ENCODE peak calls at places on chromosome 7, in four cellular contexts. Z is AG04450, P is aorta, U is Peyer's patch. E is an unnamed sample.

GRCh38 chr7:12703881-12704280 is 16.4 kb downstream of the ARL4A start:
- DNase-seq in P (no peak), U (no peak), Z (no peak), E (no peak)

GRCh38 chr7:122305475-122306319 is 1.1 kb upstream of the FEZF1 start:
- DNase-seq in P (peak; percentile 25), U (no peak), Z (no peak), E (no peak)

GRCh38 chr7:75969182-75969581 is 25.2 kb downstream of the TMEM120A start:
- DNase-seq in U (no peak), Z (no peak), P (peak; percentile 44), E (no peak)

GRCh38 chr7:1849351-1849951 is 179.4 kb downstream of the ELFN1 start:
- DNase-seq in P (peak; percentile 43), Z (no peak), U (no peak), E (no peak)

GRCh38 chr7:151389768-151390593 is 19.9 kb downstream of the WDR86 start:
- DNase-seq in P (peak; percentile 34), Z (no peak), U (no peak), E (no peak)

GRCh38 chr7:134885967-134886352 is 100.3 kb upstream of the AGBL3 start:
- DNase-seq in U (no peak), Z (peak; percentile 66), P (no peak), E (no peak)

GRCh38 chr7:25965405-25966123 is 186.4 kb upstream of the NFE2L3 start:
- DNase-seq in P (no peak), Z (no peak), U (no peak), E (peak; percentile 38)

GRCh38 chr7:152709307-152710133 is 33.6 kb upstream of the XRCC2 start:
- DNase-seq in U (no peak), Z (no peak), P (no peak), E (no peak)

GRCh38 chr7:155216475-155217272 is 81.0 kb upstream of the INSIG1 start:
- DNase-seq in Z (no peak), U (no peak), P (no peak), E (no peak)

GRCh38 chr7:43211693-43212092 is 99.2 kb downstream of the HECW1 start:
- DNase-seq in P (no peak), Z (no peak), U (no peak), E (no peak)

GRCh38 chr7:15175103-15175502 is 272.6 kb upstream of the DGKB start:
- DNase-seq in U (no peak), Z (no peak), P (no peak), E (no peak)

GRCh38 chr7:27095897-27096755 is at the start of gene HOXA1:
- DNase-seq in P (peak; percentile 92), Z (peak; percentile 90), U (peak; percentile 93), E (peak; percentile 57)

GRCh38 chr7:27141138-27141537 is 2.3 kb downstream of the HOXA5 start:
- DNase-seq in U (no peak), P (no peak), Z (no peak), E (no peak)

GRCh38 chr7:83947260-83947659 is 247.3 kb downstream of the SEMA3A start:
- DNase-seq in Z (no peak), U (no peak), P (no peak), E (peak; percentile 11)

GRCh38 chr7:12712236-12712635 is 24.8 kb downstream of the ARL4A start:
- DNase-seq in Z (no peak), P (no peak), U (no peak), E (no peak)

GRCh38 chr7:84025332-84025927 is 169.2 kb downstream of the SEMA3A start:
- DNase-seq in P (peak; percentile 43), Z (peak; percentile 84), U (no peak), E (peak; percentile 14)

GRCh38 chr7:140621326-140622035 is 19.1 kb downstream of the DENND2A start:
- DNase-seq in Z (no peak), P (no peak), U (no peak), E (no peak)

GRCh38 chr7:25360471-25360870 is 132.2 kb upstream of the NPVF start:
- DNase-seq in P (no peak), Z (no peak), U (no peak), E (peak; percentile 7)

GRCh38 chr7:32206987-32207386 is 136.8 kb upstream of the PDE1C start:
- DNase-seq in U (no peak), Z (no peak), P (no peak), E (peak; percentile 13)

GRCh38 chr7:36484265-36484664 is 94.6 kb downstream of the ANLN start:
- DNase-seq in P (no peak), U (no peak), Z (no peak), E (no peak)

GRCh38 chr7:2272031-2272430 is 30.0 kb downstream of the NUDT1 start:
- DNase-seq in P (no peak), Z (no peak), U (no peak), E (no peak)

GRCh38 chr7:11742496-11742895 is 89.5 kb downstream of the THSD7A start:
- DNase-seq in P (no peak), Z (no peak), U (no peak), E (no peak)

GRCh38 chr7:89837515-89837914 is 316.8 kb upstream of the STEAP1 start:
- DNase-seq in Z (no peak), P (no peak), U (no peak), E (no peak)

GRCh38 chr7:932651-932975 is 21.9 kb downstream of the ADAP1 start:
- DNase-seq in P (peak; percentile 36), U (peak; percentile 38), Z (no peak), E (peak; percentile 7)

GRCh38 chr7:47264021-47264651 is 317.8 kb downstream of the TNS3 start:
- DNase-seq in Z (no peak), U (peak; percentile 26), P (no peak), E (no peak)
- H3K9me3 ChIP-seq in Z (peaks cover 4% of the 10 kb centered on the region), U (no peaks in the 10 kb centered on the region), P (no peaks in the 10 kb centered on the region), E (no peaks in the 10 kb centered on the region)

GRCh38 chr7:126488043-126488442 is 764.7 kb downstream of the GRM8 start:
- DNase-seq in U (no peak), Z (no peak), P (no peak), E (no peak)
- H3K9me3 ChIP-seq in U (no peaks in the 10 kb centered on the region), Z (no peaks in the 10 kb centered on the region), P (no peaks in the 10 kb centered on the region), E (no peaks in the 10 kb centered on the region)

GRCh38 chr7:117459735-117460134 is 20.1 kb upstream of the CFTR start:
- DNase-seq in P (no peak), Z (no peak), U (no peak), E (peak; percentile 20)

GRCh38 chr7:117458977-117459583 is 20.7 kb upstream of the CFTR start:
- DNase-seq in U (no peak), Z (no peak), P (no peak), E (no peak)
- H3K9me3 ChIP-seq in U (no peaks in the 10 kb centered on the region), Z (no peaks in the 10 kb centered on the region), P (no peaks in the 10 kb centered on the region), E (no peaks in the 10 kb centered on the region)

GRCh38 chr7:19567011-19567410 is 141.8 kb downstream of the POLR1F start:
- DNase-seq in U (no peak), P (no peak), Z (no peak), E (no peak)
- H3K9me3 ChIP-seq in U (no peaks in the 10 kb centered on the region), P (no peaks in the 10 kb centered on the region), Z (no peaks in the 10 kb centered on the region), E (no peaks in the 10 kb centered on the region)

GRCh38 chr7:138024765-138025164 is 22.9 kb upstream of the CREB3L2 start:
- DNase-seq in Z (no peak), P (no peak), U (no peak), E (no peak)

GRCh38 chr7:138029126-138029525 is 27.2 kb upstream of the CREB3L2 start:
- DNase-seq in Z (no peak), U (no peak), P (no peak), E (no peak)

GRCh38 chr7:138024334-138024691 is 22.4 kb upstream of the CREB3L2 start:
- DNase-seq in P (no peak), Z (no peak), U (no peak), E (no peak)

GRCh38 chr7:138025215-138026186 is 23.6 kb upstream of the CREB3L2 start:
- DNase-seq in Z (no peak), U (no peak), P (no peak), E (no peak)

DNA sequence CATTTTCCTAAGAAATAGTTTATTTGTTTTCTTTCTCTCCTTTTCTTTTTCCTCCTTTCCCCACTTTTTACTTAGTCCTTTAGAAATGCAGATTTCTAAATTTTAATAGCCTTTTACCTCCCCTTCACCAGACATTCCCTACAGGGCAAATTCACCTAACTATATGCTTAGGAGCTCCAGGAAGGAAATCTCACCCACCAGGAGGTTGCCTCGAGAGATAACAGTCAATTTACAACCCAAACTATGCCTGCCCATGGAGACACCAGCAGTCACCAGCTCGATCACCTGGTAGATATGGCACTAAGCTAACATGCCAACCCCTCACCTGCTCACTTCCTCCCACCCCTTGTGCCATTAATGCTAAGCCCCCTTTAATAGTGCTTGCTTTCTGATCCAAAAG is 25.2 kb upstream of the CREB3L2 start:
- DNase-seq in U (no peak), P (no peak), Z (no peak), E (no peak)
- H3K9me3 ChIP-seq in U (no peaks in the 10 kb centered on the region), P (no peaks in the 10 kb centered on the region), Z (peaks cover 3% of the 10 kb centered on the region), E (no peaks in the 10 kb centered on the region)

GRCh38 chr7:77320161-77320560 is 96.0 kb downstream of the GSAP start:
- DNase-seq in U (no peak), P (no peak), Z (no peak), E (no peak)
- H3K9me3 ChIP-seq in U (no peaks in the 10 kb centered on the region), P (no peaks in the 10 kb centered on the region), Z (no peaks in the 10 kb centered on the region), E (no peaks in the 10 kb centered on the region)

GRCh38 chr7:138527746-138528223 is 67.7 kb downstream of the TRIM24 start:
- DNase-seq in P (no peak), Z (no peak), U (no peak), E (no peak)
- H3K9me3 ChIP-seq in P (peaks cover 4% of the 10 kb centered on the region), Z (peaks cover 9% of the 10 kb centered on the region), U (peaks cover 26% of the 10 kb centered on the region), E (peaks cover 14% of the 10 kb centered on the region)

GRCh38 chr7:64192775-64193174 is 14.2 kb upstream of the ZNF735 start:
- DNase-seq in Z (no peak), U (no peak), P (no peak), E (no peak)
- H3K9me3 ChIP-seq in Z (peaks cover 36% of the 10 kb centered on the region), U (peaks cover 4% of the 10 kb centered on the region), P (no peaks in the 10 kb centered on the region), E (no peaks in the 10 kb centered on the region)

DNA sequence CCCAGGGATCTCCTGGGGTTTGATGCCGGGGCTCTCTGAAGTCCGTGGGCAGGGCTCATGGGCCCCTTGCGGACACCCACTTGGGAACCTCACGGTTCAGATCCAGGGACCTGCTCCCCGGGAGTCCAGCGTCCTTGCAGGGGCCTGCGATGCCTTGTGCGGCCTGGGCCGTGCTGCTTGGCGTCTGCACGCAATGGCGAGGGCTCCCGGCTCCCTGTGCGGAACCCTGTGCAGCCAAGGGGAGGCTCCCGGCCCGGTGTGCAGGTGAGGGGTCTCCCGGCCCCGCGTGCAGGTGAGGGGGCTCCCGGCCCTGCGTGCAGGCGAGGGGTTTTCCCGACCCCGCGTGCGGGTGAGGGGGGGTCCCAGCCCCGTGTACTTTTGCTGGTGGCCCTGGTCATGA is 146.7 kb downstream of the DNAJB6 start:
- DNase-seq in U (no peak), Z (no peak), P (no peak), E (no peak)
- H3K9me3 ChIP-seq in U (no peaks in the 10 kb centered on the region), Z (peaks cover 78% of the 10 kb centered on the region), P (no peaks in the 10 kb centered on the region), E (no peaks in the 10 kb centered on the region)

E was measured in body of pancreas.